ENCODE peak calls at places on chromosomes 4 and X, in nine cellular contexts. One of them, this sample, is unnamed.

GRCh38 chr4:1870328-1870577 is 940 bp upstream of the NSD2 start:
- DNase-seq in IMR-90: peak
- DNase-seq in epithelial cell of esophagus: peak
- DNase-seq in AG04449: no peak
- DNase-seq in C1 segment of cervical spinal cord: no peak
- DNase-seq in Daoy: peak
- DNase-seq in GM06990: no peak
- DNase-seq in epithelial cell of prostate: peak
- DNase-seq in cardiac muscle cell: peak
- DNase-seq in this sample: no peak

GRCh38 chr4:11495818-11496217 is 67.1 kb upstream of the HS3ST1 start:
- DNase-seq in epithelial cell of prostate: no peak
- DNase-seq in GM06990: no peak
- DNase-seq in IMR-90: no peak
- DNase-seq in epithelial cell of esophagus: no peak
- DNase-seq in C1 segment of cervical spinal cord: no peak
- DNase-seq in AG04449: no peak
- DNase-seq in Daoy: no peak
- DNase-seq in cardiac muscle cell: no peak
- DNase-seq in this sample: no peak

GRCh38 chr4:142091085-142091513 is 454.7 kb downstream of the IL15 start:
- DNase-seq in epithelial cell of esophagus: peak
- DNase-seq in GM06990: no peak
- DNase-seq in Daoy: peak
- DNase-seq in IMR-90: peak
- DNase-seq in C1 segment of cervical spinal cord: no peak
- DNase-seq in epithelial cell of prostate: peak
- DNase-seq in cardiac muscle cell: peak
- DNase-seq in AG04449: peak
- DNase-seq in this sample: no peak

GRCh38 chrX:81377329-81377728 is 175.4 kb downstream of the SH3BGRL start:
- DNase-seq in GM06990: no peak
- DNase-seq in IMR-90: peak
- DNase-seq in cardiac muscle cell: peak
- DNase-seq in epithelial cell of prostate: no peak
- DNase-seq in Daoy: no peak
- DNase-seq in epithelial cell of esophagus: peak
- DNase-seq in AG04449: no peak
- DNase-seq in C1 segment of cervical spinal cord: no peak
- DNase-seq in this sample: no peak

GRCh38 chr4:56512166-56512565 is 6.6 kb downstream of the ARL9 start:
- DNase-seq in C1 segment of cervical spinal cord: no peak
- DNase-seq in GM06990: no peak
- DNase-seq in AG04449: no peak
- DNase-seq in epithelial cell of esophagus: peak
- DNase-seq in epithelial cell of prostate: peak
- DNase-seq in cardiac muscle cell: peak
- DNase-seq in IMR-90: peak
- DNase-seq in Daoy: no peak
- DNase-seq in this sample: no peak

GRCh38 chr4:18736551-18736950 is 715.0 kb upstream of the LCORL start:
- DNase-seq in AG04449: no peak
- DNase-seq in epithelial cell of esophagus: no peak
- DNase-seq in GM06990: no peak
- DNase-seq in IMR-90: no peak
- DNase-seq in C1 segment of cervical spinal cord: no peak
- DNase-seq in epithelial cell of prostate: no peak
- DNase-seq in Daoy: no peak
- DNase-seq in cardiac muscle cell: no peak
- DNase-seq in this sample: no peak

GRCh38 chr4:146520894-146521542 is 722 bp downstream of the SLC10A7 start:
- DNase-seq in C1 segment of cervical spinal cord: no peak
- DNase-seq in Daoy: peak
- DNase-seq in AG04449: no peak
- DNase-seq in GM06990: peak
- DNase-seq in cardiac muscle cell: peak
- DNase-seq in IMR-90: peak
- DNase-seq in epithelial cell of esophagus: peak
- DNase-seq in epithelial cell of prostate: no peak
- DNase-seq in this sample: no peak

GRCh38 chrX:37314526-37314925 is 34.6 kb upstream of the PRRG1 start:
- DNase-seq in AG04449: peak
- DNase-seq in cardiac muscle cell: peak
- DNase-seq in C1 segment of cervical spinal cord: no peak
- DNase-seq in Daoy: peak
- DNase-seq in epithelial cell of prostate: no peak
- DNase-seq in epithelial cell of esophagus: no peak
- DNase-seq in GM06990: no peak
- DNase-seq in IMR-90: peak
- DNase-seq in this sample: no peak

GRCh38 chrX:44705817-44706551 is 137.8 kb upstream of the DUSP21 start:
- DNase-seq in AG04449: no peak
- DNase-seq in GM06990: no peak
- DNase-seq in Daoy: no peak
- DNase-seq in IMR-90: no peak
- DNase-seq in epithelial cell of prostate: no peak
- DNase-seq in epithelial cell of esophagus: no peak
- DNase-seq in cardiac muscle cell: no peak
- DNase-seq in C1 segment of cervical spinal cord: no peak
- DNase-seq in this sample: no peak

GRCh38 chr4:118941799-118942198 is 53.1 kb downstream of the SYNPO2 start:
- DNase-seq in C1 segment of cervical spinal cord: no peak
- DNase-seq in AG04449: no peak
- DNase-seq in epithelial cell of prostate: no peak
- DNase-seq in Daoy: no peak
- DNase-seq in IMR-90: peak
- DNase-seq in GM06990: no peak
- DNase-seq in epithelial cell of esophagus: no peak
- DNase-seq in cardiac muscle cell: peak
- DNase-seq in this sample: no peak

GRCh38 chr4:73258668-73259551 is at the start of gene ANKRD17:
- DNase-seq in Daoy: peak
- DNase-seq in IMR-90: peak
- DNase-seq in cardiac muscle cell: peak
- DNase-seq in GM06990: peak
- DNase-seq in epithelial cell of esophagus: peak
- DNase-seq in AG04449: peak
- DNase-seq in C1 segment of cervical spinal cord: peak
- DNase-seq in epithelial cell of prostate: peak
- DNase-seq in this sample: peak

GRCh38 chrX:107826286-107827136 is 845 bp downstream of the MID2 start:
- DNase-seq in epithelial cell of esophagus: peak
- DNase-seq in C1 segment of cervical spinal cord: no peak
- DNase-seq in AG04449: no peak
- DNase-seq in cardiac muscle cell: peak
- DNase-seq in epithelial cell of prostate: no peak
- DNase-seq in IMR-90: peak
- DNase-seq in GM06990: peak
- DNase-seq in Daoy: peak
- DNase-seq in this sample: peak

GRCh38 chr4:184450743-184451142 is 23.6 kb downstream of the IRF2 start:
- DNase-seq in cardiac muscle cell: no peak
- DNase-seq in Daoy: no peak
- DNase-seq in C1 segment of cervical spinal cord: no peak
- DNase-seq in epithelial cell of esophagus: no peak
- DNase-seq in GM06990: no peak
- DNase-seq in IMR-90: no peak
- DNase-seq in epithelial cell of prostate: no peak
- DNase-seq in AG04449: no peak
- DNase-seq in this sample: no peak

GRCh38 chrX:35919536-35920309 is at the start of gene CFAP47:
- DNase-seq in epithelial cell of prostate: no peak
- DNase-seq in GM06990: no peak
- DNase-seq in IMR-90: no peak
- DNase-seq in cardiac muscle cell: no peak
- DNase-seq in C1 segment of cervical spinal cord: no peak
- DNase-seq in Daoy: peak
- DNase-seq in epithelial cell of esophagus: peak
- DNase-seq in AG04449: no peak
- DNase-seq in this sample: peak